ENCODE peak calls at places on chromosomes 1 and 21, in four cellular contexts. One of them, this sample, is unnamed.
A peak's percentile ranks its signal among the peaks of the same experiment; 100 is the strongest.

GRCh38 chr1:210692796-210693195 is 364.1 kb downstream of the HHAT start:
- DNase-seq in IMR-90: no peak
- DNase-seq in GOT3: no peak
- DNase-seq in GM04503: no peak
- DNase-seq in this sample: no peak

GRCh38 chr1:197908695-197909336 is 6.4 kb downstream of the C1orf53 start:
- DNase-seq in IMR-90: no peak
- DNase-seq in GM04503: no peak
- DNase-seq in GOT3: no peak
- DNase-seq in this sample: no peak

GRCh38 chr21:27818847-27819246 is 852.0 kb upstream of the ADAMTS5 start:
- DNase-seq in GOT3: no peak
- DNase-seq in GM04503: no peak
- DNase-seq in IMR-90: no peak
- DNase-seq in this sample: no peak

GRCh38 chr1:223500560-223501425 is 107.6 kb downstream of the CCDC185 start:
- DNase-seq in GOT3: peak; percentile 29
- DNase-seq in IMR-90: peak; percentile 95
- DNase-seq in GM04503: peak; percentile 68
- DNase-seq in this sample: no peak

GRCh38 chr21:45539046-45539795 is 3.0 kb downstream of the SLC19A1 start:
- DNase-seq in IMR-90: no peak
- DNase-seq in GOT3: no peak
- DNase-seq in GM04503: no peak
- DNase-seq in this sample: no peak

GRCh38 chr1:58944439-58944838 is 160.6 kb upstream of the JUN start:
- DNase-seq in GOT3: no peak
- DNase-seq in GM04503: no peak
- DNase-seq in IMR-90: no peak
- DNase-seq in this sample: no peak

GRCh38 chr1:214538497-214538896 is 12.9 kb downstream of the PTPN14 start:
- DNase-seq in GM04503: no peak
- DNase-seq in GOT3: no peak
- DNase-seq in IMR-90: no peak
- DNase-seq in this sample: no peak

GRCh38 chr1:223861904-223862303 is 16.2 kb upstream of the TP53BP2 start:
- DNase-seq in GOT3: no peak
- DNase-seq in IMR-90: no peak
- DNase-seq in GM04503: no peak
- DNase-seq in this sample: no peak

GRCh38 chr1:174743654-174744561 is 255.8 kb upstream of the CACYBP start:
- DNase-seq in GOT3: no peak
- DNase-seq in GM04503: no peak
- DNase-seq in IMR-90: peak; percentile 63
- DNase-seq in this sample: no peak

GRCh38 chr1:63269571-63269970 is 52.8 kb upstream of the FOXD3 start:
- DNase-seq in GOT3: no peak
- DNase-seq in IMR-90: no peak
- DNase-seq in GM04503: no peak
- DNase-seq in this sample: no peak

GRCh38 chr1:179228783-179229213 is 679 bp downstream of the ABL2 start:
- DNase-seq in GM04503: no peak
- DNase-seq in GOT3: no peak
- DNase-seq in IMR-90: peak; percentile 15
- DNase-seq in this sample: peak; percentile 62

GRCh38 chr1:200429221-200429751 is 19.4 kb upstream of the ZNF281 start:
- DNase-seq in GOT3: no peak
- DNase-seq in IMR-90: peak; percentile 62
- DNase-seq in GM04503: no peak
- DNase-seq in this sample: no peak

GRCh38 chr1:111656093-111657017 is 36.8 kb downstream of the RAP1A start:
- DNase-seq in GM04503: no peak
- DNase-seq in GOT3: no peak
- DNase-seq in IMR-90: peak; percentile 66
- DNase-seq in this sample: peak; percentile 7

GRCh38 chr1:218671573-218671972 is 326.4 kb downstream of the TGFB2 start:
- DNase-seq in IMR-90: peak; percentile 31
- DNase-seq in GM04503: no peak
- DNase-seq in GOT3: no peak
- DNase-seq in this sample: no peak

GRCh38 chr21:44510508-44511218 is 29.3 kb downstream of the KRTAP10-1 start:
- DNase-seq in GOT3: no peak
- DNase-seq in IMR-90: no peak
- DNase-seq in GM04503: no peak
- DNase-seq in this sample: no peak

GRCh38 chr1:91557826-91558225 is 57.2 kb downstream of the CDC7 start:
- DNase-seq in IMR-90: no peak
- DNase-seq in GOT3: no peak
- DNase-seq in GM04503: no peak
- DNase-seq in this sample: no peak

GRCh38 chr1:87852410-87853202 is 523.9 kb downstream of the LMO4 start:
- DNase-seq in IMR-90: no peak
- DNase-seq in GM04503: no peak
- DNase-seq in GOT3: no peak
- DNase-seq in this sample: no peak

GRCh38 chr1:16478091-16478490 is 36.0 kb downstream of the RNU1-1 start:
- DNase-seq in IMR-90: no peak
- DNase-seq in GM04503: no peak
- DNase-seq in GOT3: no peak
- DNase-seq in this sample: no peak

GRCh38 chr21:39673163-39673562 is 60.4 kb downstream of the B3GALT5 start:
- DNase-seq in GOT3: no peak
- DNase-seq in IMR-90: no peak
- DNase-seq in GM04503: no peak
- DNase-seq in this sample: no peak

GRCh38 chr1:154982897-154983648 is at the start of gene FLAD1:
- DNase-seq in GOT3: peak; percentile 84
- DNase-seq in GM04503: peak; percentile 100
- DNase-seq in IMR-90: peak; percentile 100
- DNase-seq in this sample: peak; percentile 96

GRCh38 chr21:38766987-38767722 is 38.6 kb upstream of the ETS2 start:
- DNase-seq in GOT3: no peak
- DNase-seq in IMR-90: no peak
- DNase-seq in GM04503: no peak
- DNase-seq in this sample: no peak

GRCh38 chr1:103371234-103371633 is 154.3 kb upstream of the RNPC3 start:
- DNase-seq in GOT3: no peak
- DNase-seq in GM04503: no peak
- DNase-seq in IMR-90: peak; percentile 7
- DNase-seq in this sample: no peak

GRCh38 chr1:219323426-219323825 is 149.7 kb downstream of the LYPLAL1 start:
- DNase-seq in GM04503: no peak
- DNase-seq in GOT3: no peak
- DNase-seq in IMR-90: peak; percentile 40
- DNase-seq in this sample: no peak

GRCh38 chr1:47175227-47175934 is 14.5 kb downstream of the PDZK1IP1 start:
- DNase-seq in GOT3: no peak
- DNase-seq in IMR-90: peak; percentile 54
- DNase-seq in GM04503: peak; percentile 12
- DNase-seq in this sample: no peak

GRCh38 chr1:67869233-67869632 is 36.0 kb upstream of the GNG12 start:
- DNase-seq in GM04503: no peak
- DNase-seq in IMR-90: no peak
- DNase-seq in GOT3: no peak
- DNase-seq in this sample: no peak

GRCh38 chr1:97164276-97164639 is 442.7 kb downstream of the PTBP2 start:
- DNase-seq in IMR-90: no peak
- DNase-seq in GM04503: no peak
- DNase-seq in GOT3: no peak
- DNase-seq in this sample: no peak

GRCh38 chr1:3998086-3998485 is 98.0 kb upstream of the C1orf174 start:
- DNase-seq in GOT3: no peak
- DNase-seq in GM04503: no peak
- DNase-seq in IMR-90: no peak
- DNase-seq in this sample: no peak

GRCh38 chr1:172638885-172639831 is 19.7 kb upstream of the FASLG start:
- DNase-seq in IMR-90: peak; percentile 99
- DNase-seq in GOT3: peak; percentile 79
- DNase-seq in GM04503: peak; percentile 71
- DNase-seq in this sample: no peak

GRCh38 chr1:152252157-152252556 is 28.2 kb upstream of the HRNR start:
- DNase-seq in IMR-90: no peak
- DNase-seq in GOT3: no peak
- DNase-seq in GM04503: no peak
- DNase-seq in this sample: no peak

GRCh38 chr1:33295023-33295422 is 25.9 kb downstream of the A3GALT2 start:
- DNase-seq in IMR-90: no peak
- DNase-seq in GOT3: no peak
- DNase-seq in GM04503: no peak
- DNase-seq in this sample: no peak

GRCh38 chr1:240441684-240442083 is 170.3 kb downstream of the GREM2 start:
- DNase-seq in IMR-90: no peak
- DNase-seq in GM04503: no peak
- DNase-seq in GOT3: no peak
- DNase-seq in this sample: no peak

GRCh38 chr1:125064481-125064880 is 3879.7 kb downstream of the SRGAP2C start:
- DNase-seq in GM04503: no peak
- DNase-seq in IMR-90: no peak
- DNase-seq in GOT3: no peak
- DNase-seq in this sample: no peak

GRCh38 chr21:42734323-42734971 is 81.0 kb downstream of the PDE9A start:
- DNase-seq in GOT3: no peak
- DNase-seq in IMR-90: no peak
- DNase-seq in GM04503: no peak
- DNase-seq in this sample: no peak

GRCh38 chr1:91402023-91402422 is 2.6 kb downstream of the HFM1 start:
- DNase-seq in GOT3: no peak
- DNase-seq in GM04503: no peak
- DNase-seq in IMR-90: peak; percentile 20
- DNase-seq in this sample: no peak

GRCh38 chr1:65431111-65431705 is 10.7 kb downstream of the LEPR start:
- DNase-seq in IMR-90: peak; percentile 55
- DNase-seq in GOT3: no peak
- DNase-seq in GM04503: no peak
- DNase-seq in this sample: no peak

GRCh38 chr1:21801100-21801499 is 11.0 kb upstream of the LDLRAD2 start:
- DNase-seq in GM04503: no peak
- DNase-seq in GOT3: no peak
- DNase-seq in IMR-90: peak; percentile 71
- DNase-seq in this sample: no peak

This sample was measured in C1 segment of cervical spinal cord.